ENCODE peak calls at places on chromosomes 4 and X, in five cellular contexts. E, O, X, R and I are unnamed samples.
A peak's percentile ranks its signal among the peaks of the same experiment; 100 is the strongest.

GRCh38 chr4:47032405-47033106 is 1.2 kb downstream of the GABRB1 start:
- DNase-seq in E (peak; percentile 45), O (peak; percentile 60), X (peak; percentile 79), R (peak; percentile 96), I (peak; percentile 84)

GRCh38 chr4:177375971-177376370 is 66.3 kb downstream of the AGA start:
- DNase-seq in E (no peak), O (peak; percentile 32), X (no peak), R (no peak), I (no peak)

GRCh38 chr4:24781999-24782745 is 13.2 kb upstream of the SOD3 start:
- DNase-seq in E (no peak), O (no peak), X (no peak), R (no peak), I (peak; percentile 2)

GRCh38 chr4:17030543-17030942 is 132.1 kb upstream of the LDB2 start:
- DNase-seq in E (peak; percentile 41), O (no peak), X (no peak), R (no peak), I (no peak)

GRCh38 chr4:87502580-87503238 is 26.5 kb downstream of the SPARCL1 start:
- DNase-seq in E (no peak), O (no peak), X (no peak), R (no peak), I (no peak)

GRCh38 chrX:15903186-15903681 is 48.6 kb upstream of the AP1S2 start:
- DNase-seq in E (no peak), O (peak; percentile 52), X (peak; percentile 48), R (no peak), I (no peak)

GRCh38 chr4:80007745-80008149 is 65.3 kb downstream of the ANTXR2 start:
- DNase-seq in E (no peak), O (no peak), X (no peak), R (no peak), I (no peak)

GRCh38 chrX:27008486-27008885 is 454.7 kb downstream of the PPP4R3C start:
- DNase-seq in E (no peak), O (no peak), X (no peak), R (no peak), I (no peak)

GRCh38 chr4:17238633-17239032 is 273.3 kb downstream of the QDPR start:
- DNase-seq in E (no peak), O (no peak), X (no peak), R (no peak), I (no peak)

GRCh38 chrX:155718964-155719586 is 106.3 kb upstream of the TMLHE start:
- DNase-seq in E (no peak), O (no peak), X (no peak), R (peak; percentile 31), I (no peak)

GRCh38 chrX:38305971-38306370 is 21.3 kb downstream of the RPGR start:
- DNase-seq in E (no peak), O (no peak), X (no peak), R (no peak), I (no peak)

GRCh38 chr4:1402021-1402515 is 4.2 kb downstream of the NKX1-1 start:
- DNase-seq in E (no peak), O (no peak), X (no peak), R (peak; percentile 41), I (no peak)

GRCh38 chrX:72358313-72358712 is 52.6 kb upstream of the CITED1 start:
- DNase-seq in E (no peak), O (no peak), X (no peak), R (no peak), I (no peak)

GRCh38 chr4:180160195-180160985 is 2082.8 kb upstream of the TENM3 start:
- DNase-seq in E (no peak), O (no peak), X (no peak), R (no peak), I (no peak)

GRCh38 chrX:11558972-11559371 is 106.7 kb downstream of the ARHGAP6 start:
- DNase-seq in E (no peak), O (peak; percentile 46), X (peak; percentile 36), R (peak; percentile 69), I (no peak)

GRCh38 chr4:176270669-176271068 is 1.6 kb upstream of the ASB5 start:
- DNase-seq in E (peak; percentile 24), O (peak; percentile 4), X (no peak), R (no peak), I (no peak)

GRCh38 chrX:148268646-148269045 is 231.8 kb upstream of the AFF2 start:
- DNase-seq in E (no peak), O (no peak), X (no peak), R (no peak), I (no peak)

GRCh38 chr4:183636488-183636887 is 22.5 kb downstream of the RWDD4 start:
- DNase-seq in E (no peak), O (no peak), X (no peak), R (peak; percentile 51), I (no peak)

GRCh38 chr4:137825505-137825904 is 293.2 kb upstream of the PCDH18 start:
- DNase-seq in E (no peak), O (no peak), X (no peak), R (no peak), I (no peak)

GRCh38 chr4:143026459-143027170 is 158.1 kb upstream of the USP38 start:
- DNase-seq in E (no peak), O (no peak), X (no peak), R (no peak), I (no peak)

GRCh38 chr4:15651682-15652081 is 3.5 kb downstream of the FBXL5 start:
- DNase-seq in E (no peak), O (peak; percentile 24), X (no peak), R (no peak), I (no peak)

GRCh38 chrX:134538316-134538715 is 78.4 kb downstream of the HPRT1 start:
- DNase-seq in E (no peak), O (no peak), X (no peak), R (no peak), I (no peak)

GRCh38 chrX:68851082-68851481 is 22.3 kb downstream of the EFNB1 start:
- DNase-seq in E (no peak), O (no peak), X (no peak), R (no peak), I (no peak)

GRCh38 chr4:80101768-80102116 is 28.7 kb upstream of the ANTXR2 start:
- DNase-seq in E (no peak), O (no peak), X (no peak), R (no peak), I (no peak)

GRCh38 chr4:19992694-19993093 is 259.0 kb upstream of the SLIT2 start:
- DNase-seq in E (no peak), O (no peak), X (no peak), R (no peak), I (no peak)

GRCh38 chr4:55906323-55906722 is 42.4 kb upstream of the CEP135 start:
- DNase-seq in E (no peak), O (no peak), X (no peak), R (no peak), I (no peak)

GRCh38 chrX:137194164-137194563 is 160.4 kb upstream of the GPR101 start:
- DNase-seq in E (no peak), O (peak; percentile 55), X (peak; percentile 7), R (peak; percentile 85), I (no peak)

GRCh38 chrX:102651968-102652744 is 873 bp downstream of the GPRASP1 start:
- DNase-seq in E (peak; percentile 73), O (no peak), X (peak; percentile 32), R (peak; percentile 66), I (no peak)

GRCh38 chrX:102651242-102651967 is at the start of gene GPRASP1:
- DNase-seq in E (peak; percentile 79), O (no peak), X (peak; percentile 30), R (peak; percentile 83), I (no peak)

GRCh38 chrX:102654696-102655095 is 3.4 kb downstream of the GPRASP1 start:
- DNase-seq in E (no peak), O (no peak), X (no peak), R (no peak), I (no peak)

GRCh38 chrX:102650903-102651241 is 411 bp upstream of the GPRASP1 start:
- DNase-seq in E (no peak), O (no peak), X (peak; percentile 17), R (no peak), I (no peak)
- TF ChIP-seq CTCF in E (no peak), O (no peak), X (no peak), R (no peak), I (no peak)

DNA sequence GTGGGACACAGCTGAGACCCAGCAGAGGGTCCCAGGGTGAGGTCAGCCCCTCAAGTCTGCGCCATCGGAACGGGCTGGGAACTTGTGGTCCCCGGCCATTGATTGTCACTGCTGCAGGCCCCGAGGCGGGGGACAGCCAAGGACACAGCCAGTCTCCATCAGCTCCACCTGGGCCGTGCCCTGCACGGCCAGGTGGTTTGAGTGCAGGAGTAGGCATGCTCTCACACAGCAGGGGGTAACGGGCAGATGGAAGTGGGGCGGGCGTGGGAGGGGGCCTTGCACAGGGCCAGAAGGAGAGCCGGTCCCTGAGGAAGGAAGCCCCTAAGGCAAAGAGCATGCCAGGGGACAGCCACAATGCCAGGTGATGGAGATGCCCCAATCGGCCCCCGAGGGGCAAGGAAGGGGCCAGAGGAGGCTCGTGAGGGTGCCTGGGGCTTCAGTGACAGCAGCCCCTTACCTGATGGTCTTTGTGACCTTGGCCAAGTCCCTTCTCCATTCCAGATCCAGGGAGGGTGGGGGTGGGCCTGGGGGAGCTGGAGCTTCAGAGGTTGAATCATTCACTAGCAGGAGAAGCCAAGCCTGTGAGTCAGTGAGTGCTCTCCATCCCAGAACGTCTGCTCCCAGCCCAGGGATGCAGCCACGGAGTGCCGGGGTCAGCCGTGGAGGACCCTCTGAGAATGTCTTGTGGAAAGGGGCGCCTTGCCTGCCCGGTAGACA is 2.3 kb downstream of the ATP2B3 start:
- DNase-seq in E (no peak), O (no peak), X (no peak), R (no peak), I (no peak)
- TF ChIP-seq CTCF in E (no peak), O (no peak), X (no peak), R (no peak), I (no peak)

DNA sequence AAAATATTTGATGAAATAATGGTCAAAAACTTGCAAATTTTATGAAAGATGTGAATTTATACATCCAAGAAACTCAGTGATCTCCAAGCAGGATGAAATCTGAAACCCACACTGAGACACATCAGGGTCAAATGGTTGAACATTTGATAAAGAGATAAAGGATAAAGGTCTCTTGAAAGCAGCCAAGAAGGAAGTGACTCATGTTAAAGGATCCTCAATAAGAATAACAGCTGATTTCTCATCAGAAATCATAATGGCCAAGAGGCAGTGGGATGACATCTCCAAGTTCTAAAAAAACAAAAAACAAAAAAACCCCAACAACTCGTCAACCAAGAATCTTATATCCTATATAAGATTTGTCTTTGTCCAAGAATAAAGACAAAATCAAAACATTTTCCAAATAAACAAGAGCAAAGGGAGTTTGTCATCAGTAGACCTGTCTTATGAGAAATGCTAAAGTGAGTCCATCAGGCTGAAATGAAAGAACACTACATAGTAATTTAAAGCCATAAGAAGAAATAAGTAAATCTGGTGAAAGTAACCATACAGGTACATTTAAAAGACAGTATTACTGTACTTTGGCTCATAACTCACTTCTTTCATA is 121.7 kb downstream of the PDS5A start:
- DNase-seq in E (no peak), O (peak; percentile 37), X (no peak), R (no peak), I (no peak)
- TF ChIP-seq CTCF in E (no peak), O (no peak), X (no peak), R (no peak), I (no peak)

GRCh38 chrX:2705461-2705860 is 14.4 kb downstream of the CD99 start:
- DNase-seq in E (no peak), O (no peak), X (no peak), R (no peak), I (no peak)

GRCh38 chrX:2705036-2705435 is 13.9 kb downstream of the CD99 start:
- DNase-seq in E (no peak), O (no peak), X (no peak), R (no peak), I (no peak)

GRCh38 chrX:2701600-2701999 is 10.5 kb downstream of the CD99 start:
- DNase-seq in E (no peak), O (peak; percentile 46), X (no peak), R (no peak), I (no peak)

GRCh38 chrX:2700405-2701320 is 9.6 kb downstream of the CD99 start:
- DNase-seq in E (no peak), O (no peak), X (no peak), R (no peak), I (no peak)

GRCh38 chrX:2703991-2704369 is 12.9 kb downstream of the CD99 start:
- DNase-seq in E (no peak), O (no peak), X (no peak), R (peak; percentile 67), I (no peak)
- TF ChIP-seq CTCF in E (peak; percentile 16), O (no peak), X (no peak), R (peak; percentile 43), I (no peak)